ENCODE peak calls at places on chromosomes 13 and 19, in eight cellular contexts. T is skeletal muscle cell, S is left lung, V is IMR-90, Z is naive B cell, M is EH, R is nephron progenitor cell, K is Karpas-422. C is an unnamed sample.

GRCh38 chr13:30308548-30308947 is 1.2 kb upstream of the KATNAL1 start:
- DNase-seq in Z (no peak), M (peak), R (no peak), K (no peak), V (peak), T (peak), S (no peak), C (no peak)

GRCh38 chr13:98478134-98479129 is 98.5 kb downstream of the STK24 start:
- DNase-seq in R (peak), S (no peak), M (peak), V (peak), Z (no peak), T (no peak), K (no peak), C (no peak)

GRCh38 chr13:98476106-98476505 is 100.8 kb downstream of the STK24 start:
- DNase-seq in R (no peak), K (no peak), T (no peak), S (no peak), M (no peak), V (no peak), Z (no peak), C (peak)

GRCh38 chr13:30373727-30374126 is 48.6 kb upstream of the UBE2L5 start:
- DNase-seq in V (no peak), M (no peak), T (no peak), R (no peak), Z (peak), S (no peak), K (peak), C (no peak)

GRCh38 chr19:2456301-2456570 is 523 bp downstream of the LMNB2 start:
- DNase-seq in Z (no peak), V (no peak), S (no peak), K (no peak), R (no peak), M (no peak), T (no peak), C (no peak)

GRCh38 chr19:5667751-5668271 is 12.5 kb downstream of the MICOS13 start:
- DNase-seq in M (no peak), K (no peak), S (peak), T (no peak), Z (no peak), R (no peak), V (no peak), C (no peak)

GRCh38 chr19:1110809-1111640 is 7.2 kb downstream of the GPX4 start:
- DNase-seq in K (no peak), S (no peak), R (no peak), M (peak), Z (no peak), V (no peak), T (no peak), C (peak)

GRCh38 chr19:6108721-6109633 is 1.3 kb downstream of the RFX2 start:
- DNase-seq in Z (peak), K (no peak), T (no peak), V (peak), R (peak), S (peak), M (peak), C (peak)

GRCh38 chr13:40124648-40125045 is 469.2 kb downstream of the COG6 start:
- DNase-seq in S (no peak), T (no peak), Z (no peak), R (no peak), V (no peak), K (no peak), M (no peak), C (no peak)

GRCh38 chr19:52785506-52785905 is 1.1 kb downstream of the ZNF600 start:
- DNase-seq in M (no peak), K (no peak), T (no peak), S (no peak), V (no peak), R (no peak), Z (no peak), C (peak)

GRCh38 chr19:45428385-45429231 is 4.9 kb upstream of the ERCC1 start:
- DNase-seq in S (peak), V (peak), R (peak), M (peak), T (no peak), K (no peak), Z (no peak), C (peak)

GRCh38 chr19:20028611-20029010 is 10.7 kb downstream of the ZNF682 start:
- DNase-seq in S (no peak), Z (no peak), T (no peak), R (no peak), M (no peak), V (no peak), K (no peak), C (no peak)

GRCh38 chr19:52923782-52924593 is 760 bp upstream of the ZNF888 start:
- DNase-seq in M (peak), V (no peak), Z (no peak), T (no peak), K (no peak), R (no peak), S (peak), C (no peak)

GRCh38 chr19:21440321-21440720 is 43.4 kb downstream of the ZNF493 start:
- DNase-seq in M (no peak), R (no peak), T (no peak), S (no peak), K (no peak), Z (no peak), V (no peak), C (no peak)

GRCh38 chr13:68697551-68697950 is 1410.1 kb upstream of the ATXN8OS start:
- DNase-seq in V (no peak), Z (no peak), T (no peak), K (no peak), R (no peak), M (no peak), S (no peak), C (no peak)

GRCh38 chr13:24784319-24784718 is 20.4 kb downstream of the RNF17 start:
- DNase-seq in K (no peak), Z (no peak), T (no peak), R (no peak), M (no peak), S (no peak), V (no peak), C (no peak)

GRCh38 chr19:54299126-54299498 is 13.9 kb downstream of the LILRA5 start:
- DNase-seq in K (no peak), T (no peak), M (no peak), V (no peak), Z (no peak), R (no peak), S (no peak), C (no peak)

GRCh38 chr13:97257800-97258799 is 36.0 kb downstream of the MBNL2 start:
- DNase-seq in M (peak), K (no peak), V (peak), S (no peak), R (no peak), T (no peak), Z (no peak), C (no peak)

GRCh38 chr19:42149447-42150202 is 17.4 kb upstream of the POU2F2 start:
- DNase-seq in R (no peak), S (no peak), T (no peak), K (peak), V (no peak), M (no peak), Z (no peak), C (peak)

GRCh38 chr19:17910776-17911360 is 21.9 kb upstream of the CCDC124 start:
- DNase-seq in S (no peak), R (no peak), V (no peak), M (no peak), T (no peak), K (no peak), Z (no peak), C (no peak)

GRCh38 chr13:97583884-97584497 is 150.0 kb downstream of the RAP2A start:
- DNase-seq in Z (no peak), R (no peak), S (no peak), T (no peak), K (no peak), V (no peak), M (no peak), C (no peak)

C was measured in retina.